ENCODE peak calls at places on chromosomes 1 and 21, in five cellular contexts. K is breast epithelium, F is fibroblast of lung, D is left lung, Q is A549. T is an unnamed sample.

GRCh38 chr1:182595641-182596240 is 6.7 kb upstream of the RNASEL start:
- DNase-seq in K (peak), F (peak), D (no peak), Q (peak), T (peak)

GRCh38 chr1:62621907-62622306 is 24.6 kb downstream of the ANGPTL3 start:
- DNase-seq in K (no peak), F (peak), D (no peak), Q (peak), T (peak)

GRCh38 chr1:62433861-62434611 is 2.8 kb upstream of the USP1 start:
- DNase-seq in K (no peak), F (no peak), D (no peak), Q (no peak), T (no peak)

GRCh38 chr1:224641030-224641429 is 24.9 kb downstream of the CNIH3 start:
- DNase-seq in K (no peak), F (no peak), D (no peak), Q (no peak), T (no peak)

GRCh38 chr1:24992761-24993211 is 62.7 kb upstream of the RUNX3 start:
- DNase-seq in K (no peak), F (no peak), D (no peak), Q (no peak), T (no peak)

GRCh38 chr1:39690943-39691382 is 270 bp downstream of the HPCAL4 start:
- DNase-seq in K (no peak), F (no peak), D (no peak), Q (no peak), T (no peak)

GRCh38 chr1:192802406-192802805 is 6.4 kb upstream of the RGS2 start:
- DNase-seq in K (no peak), F (no peak), D (no peak), Q (no peak), T (no peak)

GRCh38 chr1:51945591-51945990 is 44.9 kb downstream of the RAB3B start:
- DNase-seq in K (no peak), F (peak), D (no peak), Q (no peak), T (no peak)

GRCh38 chr21:21101911-21102310 is 103.7 kb downstream of the NCAM2 start:
- DNase-seq in K (no peak), F (peak), D (no peak), Q (no peak), T (no peak)

GRCh38 chr1:205662791-205663190 is 17.5 kb downstream of the SLC45A3 start:
- DNase-seq in K (no peak), F (no peak), D (no peak), Q (no peak), T (no peak)

GRCh38 chr1:3012511-3013291 is 8.6 kb upstream of the ACTRT2 start:
- DNase-seq in K (peak), F (peak), D (peak), Q (peak), T (no peak)

GRCh38 chr1:29238601-29238964 is 2.3 kb downstream of the PTPRU start:
- DNase-seq in K (no peak), F (no peak), D (no peak), Q (no peak), T (no peak)
- H3K4me3 ChIP-seq in K (peak), F (no peak), D (peak), Q (no peak), T (peak)

GRCh38 chr1:239806900-239807299 is 284.8 kb upstream of the FMN2 start:
- DNase-seq in K (no peak), F (no peak), D (no peak), Q (no peak), T (no peak)

GRCh38 chr1:239812580-239812979 is 279.1 kb upstream of the FMN2 start:
- DNase-seq in K (no peak), F (no peak), D (no peak), Q (no peak), T (no peak)

GRCh38 chr1:239811211-239811902 is 280.3 kb upstream of the FMN2 start:
- DNase-seq in K (no peak), F (peak), D (no peak), Q (no peak), T (no peak)

GRCh38 chr1:239805888-239806772 is 285.6 kb upstream of the FMN2 start:
- DNase-seq in K (no peak), F (peak), D (no peak), Q (no peak), T (no peak)

GRCh38 chr1:239810071-239810481 is 281.6 kb upstream of the FMN2 start:
- DNase-seq in K (peak), F (peak), D (no peak), Q (no peak), T (no peak)
- TF ChIP-seq CTCF in K (no peak), F (no peak), D (no peak), Q (no peak), T (no peak)

GRCh38 chr21:14010729-14011128 is 200.0 kb downstream of the LIPI start:
- DNase-seq in K (no peak), F (no peak), D (no peak), Q (no peak), T (no peak)

GRCh38 chr21:14012409-14012808 is 198.3 kb downstream of the LIPI start:
- DNase-seq in K (no peak), F (no peak), D (no peak), Q (no peak), T (no peak)

DNA sequence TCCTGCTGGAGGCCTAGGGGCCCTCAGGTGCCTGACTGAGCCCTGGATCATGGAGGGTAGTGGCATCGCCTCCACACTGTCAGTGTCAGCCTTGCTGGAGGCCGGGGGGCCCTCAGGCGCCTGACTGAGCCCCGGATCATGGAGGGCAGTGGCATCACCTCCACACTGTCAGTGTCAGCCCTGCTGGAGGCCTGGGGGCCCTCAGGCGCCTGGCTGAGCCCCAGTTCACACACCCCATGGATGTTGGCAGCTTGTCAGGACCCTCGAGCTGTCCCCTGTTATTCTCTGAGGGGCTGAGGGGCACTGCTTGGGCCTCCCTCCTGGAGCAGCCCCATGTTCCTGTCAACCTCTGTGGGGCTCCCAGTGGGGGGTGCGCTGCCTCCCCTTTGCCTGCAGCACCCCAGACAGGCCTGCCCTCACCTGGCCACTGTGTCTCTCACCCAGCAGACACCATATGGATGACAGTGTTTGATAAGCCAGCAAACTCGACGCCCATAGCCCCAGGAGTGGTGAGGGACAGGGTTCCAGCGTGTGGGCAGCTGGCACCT is 197.6 kb downstream of the LIPI start:
- DNase-seq in K (no peak), F (no peak), D (no peak), Q (no peak), T (no peak)
- H3K4me3 ChIP-seq in K (no peak), F (no peak), D (no peak), Q (no peak), T (no peak)

GRCh38 chr1:78329475-78329874 is 161.3 kb upstream of the PTGFR start:
- DNase-seq in K (no peak), F (no peak), D (no peak), Q (no peak), T (no peak)

GRCh38 chr1:78319603-78320002 is 171.2 kb upstream of the PTGFR start:
- DNase-seq in K (no peak), F (no peak), D (no peak), Q (no peak), T (no peak)

GRCh38 chr1:78323311-78323710 is 167.5 kb upstream of the PTGFR start:
- DNase-seq in K (no peak), F (peak), D (no peak), Q (no peak), T (no peak)

GRCh38 chr1:78325293-78325692 is 165.5 kb upstream of the PTGFR start:
- DNase-seq in K (no peak), F (no peak), D (no peak), Q (no peak), T (no peak)
- TF ChIP-seq CTCF in K (no peak), F (no peak), D (no peak), Q (no peak), T (no peak)

GRCh38 chr1:226679853-226680516 is 59.1 kb downstream of the ITPKB start:
- DNase-seq in K (peak), F (peak), D (peak), Q (no peak), T (no peak)

GRCh38 chr1:226681652-226682493 is 57.2 kb downstream of the ITPKB start:
- DNase-seq in K (no peak), F (no peak), D (no peak), Q (no peak), T (no peak)

GRCh38 chr1:226678701-226679100 is 60.4 kb downstream of the ITPKB start:
- DNase-seq in K (no peak), F (no peak), D (no peak), Q (no peak), T (no peak)

GRCh38 chr1:226679303-226679702 is 59.8 kb downstream of the ITPKB start:
- DNase-seq in K (no peak), F (no peak), D (no peak), Q (no peak), T (no peak)

DNA sequence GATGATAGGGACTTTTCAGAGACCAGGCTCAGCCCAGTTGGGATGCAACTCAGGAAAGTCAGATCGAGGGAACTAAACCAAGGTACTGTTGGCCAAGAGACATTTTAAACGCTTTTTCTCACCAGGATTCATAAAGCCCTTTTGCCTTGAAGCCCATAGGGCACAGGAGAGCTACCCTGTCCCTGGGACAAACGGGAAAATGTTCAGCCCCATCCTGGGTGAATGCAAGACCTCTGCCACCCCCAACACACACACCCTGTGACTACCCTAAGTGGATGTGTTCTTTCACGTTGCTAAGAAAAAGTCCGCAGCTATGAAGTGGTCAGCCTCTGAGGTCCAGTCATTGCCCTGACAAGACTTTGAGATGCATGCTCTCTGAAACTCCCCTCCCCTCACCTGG is 58.4 kb downstream of the ITPKB start:
- DNase-seq in K (no peak), F (no peak), D (no peak), Q (no peak), T (no peak)
- H3K4me3 ChIP-seq in K (no peak), F (peak), D (no peak), Q (no peak), T (no peak)

DNA sequence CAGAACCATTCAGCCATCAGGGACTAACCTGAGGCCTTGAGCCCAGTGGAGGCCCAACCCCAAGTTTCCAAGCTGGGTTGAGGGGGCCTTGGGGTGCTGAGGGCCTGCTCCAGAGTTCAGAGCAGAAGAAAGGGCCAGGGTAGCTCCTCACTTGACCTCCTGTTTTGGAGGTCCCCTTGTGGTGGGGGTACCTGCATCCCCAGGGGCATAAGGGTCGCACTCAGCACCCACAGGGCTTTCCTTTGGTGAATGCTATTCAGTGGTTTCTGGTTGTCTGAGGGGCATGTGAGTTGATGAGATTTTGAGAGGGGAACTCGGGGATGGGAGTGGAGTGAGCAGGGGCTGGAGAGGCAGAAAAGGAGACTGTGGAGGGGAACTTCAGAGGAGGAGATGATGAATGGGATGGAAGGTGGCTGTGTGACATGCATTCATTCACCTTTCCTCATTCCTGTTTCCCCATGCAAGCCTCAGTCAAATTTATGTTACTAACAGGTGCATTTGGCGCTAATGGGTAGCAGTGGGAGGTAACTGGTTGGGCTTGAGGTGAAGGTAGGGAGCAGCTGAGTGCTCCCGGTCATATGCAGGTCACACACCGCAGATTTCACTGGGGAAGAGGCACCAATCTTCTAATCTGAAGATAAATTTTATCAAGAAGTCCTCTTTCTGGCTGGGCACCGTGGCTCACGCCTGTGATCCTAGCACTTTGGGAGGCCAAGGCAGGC is 50.4 kb downstream of the TEX35 start:
- DNase-seq in K (no peak), F (no peak), D (no peak), Q (no peak), T (no peak)
- TF ChIP-seq CTCF in K (no peak), F (no peak), D (no peak), Q (no peak), T (no peak)

GRCh38 chr1:151371744-151372410 is 628 bp downstream of the SELENBP1 start:
- DNase-seq in K (no peak), F (peak), D (no peak), Q (peak), T (no peak)

GRCh38 chr1:151369621-151370048 is 2.9 kb downstream of the SELENBP1 start:
- DNase-seq in K (no peak), F (no peak), D (no peak), Q (no peak), T (no peak)

GRCh38 chr1:151370211-151370911 is 2.1 kb downstream of the SELENBP1 start:
- DNase-seq in K (no peak), F (no peak), D (no peak), Q (no peak), T (no peak)

GRCh38 chr1:151372411-151372934 is at the start of gene SELENBP1:
- DNase-seq in K (peak), F (peak), D (peak), Q (peak), T (no peak)

GRCh38 chr1:151371340-151371739 is 1.2 kb downstream of the SELENBP1 start:
- DNase-seq in K (peak), F (peak), D (peak), Q (no peak), T (no peak)
- H3K4me3 ChIP-seq in K (peak), F (no peak), D (peak), Q (no peak), T (peak)